ENCODE peak calls at places on chromosome 5, in seven cellular contexts. One of them, this sample, is unnamed.

GRCh38 chr5:135189024-135189423 is 155.0 kb upstream of the PITX1 start:
- DNase-seq in HuH-7: no peak
- DNase-seq in neuronal stem cell: no peak
- DNase-seq in AG09309: no peak
- DNase-seq in activated naive CD4-positive, alpha-beta T cell: no peak
- DNase-seq in myocyte: no peak
- DNase-seq in pancreas: no peak
- DNase-seq in this sample: no peak

GRCh38 chr5:134314443-134314842 is 52.5 kb downstream of the CDKL3 start:
- DNase-seq in HuH-7: no peak
- DNase-seq in activated naive CD4-positive, alpha-beta T cell: no peak
- DNase-seq in pancreas: no peak
- DNase-seq in myocyte: no peak
- DNase-seq in AG09309: no peak
- DNase-seq in neuronal stem cell: no peak
- DNase-seq in this sample: no peak

GRCh38 chr5:35478856-35479682 is 138.6 kb upstream of the SPEF2 start:
- DNase-seq in activated naive CD4-positive, alpha-beta T cell: no peak
- DNase-seq in neuronal stem cell: no peak
- DNase-seq in HuH-7: no peak
- DNase-seq in pancreas: no peak
- DNase-seq in myocyte: peak
- DNase-seq in AG09309: no peak
- DNase-seq in this sample: no peak

GRCh38 chr5:107389130-107389553 is 281.6 kb downstream of the EFNA5 start:
- DNase-seq in myocyte: peak
- DNase-seq in neuronal stem cell: no peak
- DNase-seq in HuH-7: no peak
- DNase-seq in activated naive CD4-positive, alpha-beta T cell: no peak
- DNase-seq in AG09309: no peak
- DNase-seq in pancreas: no peak
- DNase-seq in this sample: no peak

GRCh38 chr5:14551211-14551610 is 30.4 kb upstream of the OTULINL start:
- DNase-seq in myocyte: no peak
- DNase-seq in AG09309: no peak
- DNase-seq in HuH-7: peak
- DNase-seq in pancreas: no peak
- DNase-seq in neuronal stem cell: no peak
- DNase-seq in activated naive CD4-positive, alpha-beta T cell: no peak
- DNase-seq in this sample: no peak

GRCh38 chr5:179820127-179820482 is 600 bp upstream of the SQSTM1 start:
- DNase-seq in pancreas: no peak
- DNase-seq in neuronal stem cell: no peak
- DNase-seq in myocyte: no peak
- DNase-seq in HuH-7: no peak
- DNase-seq in activated naive CD4-positive, alpha-beta T cell: no peak
- DNase-seq in AG09309: no peak
- DNase-seq in this sample: no peak

GRCh38 chr5:112628219-112628618 is 109.5 kb upstream of the APC start:
- DNase-seq in myocyte: no peak
- DNase-seq in AG09309: no peak
- DNase-seq in neuronal stem cell: peak
- DNase-seq in pancreas: no peak
- DNase-seq in HuH-7: no peak
- DNase-seq in activated naive CD4-positive, alpha-beta T cell: no peak
- DNase-seq in this sample: no peak

GRCh38 chr5:68544656-68545565 is 329.4 kb downstream of the PIK3R1 start:
- DNase-seq in activated naive CD4-positive, alpha-beta T cell: no peak
- DNase-seq in HuH-7: no peak
- DNase-seq in neuronal stem cell: no peak
- DNase-seq in pancreas: no peak
- DNase-seq in myocyte: no peak
- DNase-seq in AG09309: no peak
- DNase-seq in this sample: no peak

GRCh38 chr5:161546463-161547301 is at the start of gene GABRB2:
- DNase-seq in pancreas: peak
- DNase-seq in activated naive CD4-positive, alpha-beta T cell: no peak
- DNase-seq in AG09309: no peak
- DNase-seq in neuronal stem cell: peak
- DNase-seq in myocyte: peak
- DNase-seq in HuH-7: peak
- DNase-seq in this sample: peak

GRCh38 chr5:116068028-116068632 is 16.7 kb upstream of the COMMD10 start:
- DNase-seq in HuH-7: no peak
- DNase-seq in AG09309: no peak
- DNase-seq in myocyte: peak
- DNase-seq in pancreas: no peak
- DNase-seq in neuronal stem cell: peak
- DNase-seq in activated naive CD4-positive, alpha-beta T cell: no peak
- DNase-seq in this sample: peak

GRCh38 chr5:38528162-38528703 is 28.2 kb downstream of the LIFR start:
- DNase-seq in AG09309: no peak
- DNase-seq in pancreas: no peak
- DNase-seq in neuronal stem cell: no peak
- DNase-seq in HuH-7: peak
- DNase-seq in activated naive CD4-positive, alpha-beta T cell: no peak
- DNase-seq in myocyte: peak
- DNase-seq in this sample: no peak

GRCh38 chr5:51024263-51024662 is 357.8 kb downstream of the PARP8 start:
- DNase-seq in myocyte: no peak
- DNase-seq in pancreas: no peak
- DNase-seq in HuH-7: no peak
- DNase-seq in activated naive CD4-positive, alpha-beta T cell: no peak
- DNase-seq in AG09309: no peak
- DNase-seq in neuronal stem cell: no peak
- DNase-seq in this sample: no peak

GRCh38 chr5:37197340-37198050 is 51.7 kb downstream of the CPLANE1 start:
- DNase-seq in neuronal stem cell: no peak
- DNase-seq in activated naive CD4-positive, alpha-beta T cell: no peak
- DNase-seq in AG09309: no peak
- DNase-seq in myocyte: peak
- DNase-seq in HuH-7: no peak
- DNase-seq in pancreas: no peak
- DNase-seq in this sample: no peak

GRCh38 chr5:172671091-172671490 is 30.0 kb downstream of the NEURL1B start:
- DNase-seq in activated naive CD4-positive, alpha-beta T cell: no peak
- DNase-seq in neuronal stem cell: no peak
- DNase-seq in HuH-7: no peak
- DNase-seq in myocyte: no peak
- DNase-seq in AG09309: no peak
- DNase-seq in pancreas: no peak
- DNase-seq in this sample: no peak